ENCODE peak calls at places on chromosomes 12 and 14, in eight cellular contexts. S, N, P, I, Q, V, Z and E are unnamed samples.

GRCh38 chr12:102216086-102216691 is 18.6 kb upstream of the PMCH start:
- DNase-seq in N (no peak), V (no peak), S (peak), Q (no peak), P (no peak), I (peak), Z (no peak), E (no peak)

GRCh38 chr14:28299227-28299626 is 467.4 kb upstream of the FOXG1 start:
- DNase-seq in N (no peak), Z (no peak), P (peak), S (no peak), V (no peak), I (no peak), Q (no peak), E (no peak)

GRCh38 chr14:31950760-31951637 is 126.1 kb upstream of the ARHGAP5 start:
- DNase-seq in Z (no peak), N (no peak), S (peak), Q (no peak), P (peak), V (no peak), I (no peak), E (no peak)

GRCh38 chr12:94566345-94566744 is 84.0 kb downstream of the TMCC3 start:
- DNase-seq in P (no peak), S (no peak), V (no peak), N (no peak), Q (no peak), Z (no peak), I (no peak), E (no peak)

GRCh38 chr12:107929436-107929835 is 154.9 kb downstream of the ASCL4 start:
- DNase-seq in S (peak), P (no peak), Z (no peak), Q (no peak), N (no peak), V (no peak), I (peak), E (no peak)

GRCh38 chr12:125220404-125221273 is 155.4 kb downstream of the AACS start:
- DNase-seq in N (no peak), Q (no peak), P (no peak), S (peak), I (no peak), V (no peak), Z (no peak), E (no peak)

GRCh38 chr12:99131761-99132199 is 486.7 kb downstream of the APAF1 start:
- DNase-seq in S (peak), I (no peak), Z (no peak), Q (peak), V (no peak), P (peak), N (no peak), E (no peak)

GRCh38 chr14:85856430-85856829 is 326.5 kb downstream of the FLRT2 start:
- DNase-seq in Z (no peak), V (no peak), I (no peak), N (no peak), P (no peak), S (no peak), Q (no peak), E (no peak)

GRCh38 chr12:119296535-119296934 is 38.0 kb upstream of the CCDC60 start:
- DNase-seq in Z (no peak), Q (no peak), I (no peak), V (no peak), N (no peak), P (no peak), S (no peak), E (no peak)

GRCh38 chr14:47665337-47666134 is 9.9 kb downstream of the MDGA2 start:
- DNase-seq in N (no peak), I (no peak), S (no peak), Q (no peak), V (no peak), P (peak), Z (no peak), E (no peak)

GRCh38 chr14:64649383-64649998 is 54.7 kb upstream of the PLEKHG3 start:
- DNase-seq in P (no peak), S (peak), I (no peak), N (no peak), V (no peak), Q (no peak), Z (no peak), E (no peak)

GRCh38 chr14:104977681-104978647 is at the start of gene AHNAK2:
- DNase-seq in P (peak), N (no peak), Z (peak), V (peak), I (peak), S (peak), Q (peak), E (no peak)

GRCh38 chr14:85234626-85235025 is 295.3 kb upstream of the FLRT2 start:
- DNase-seq in N (no peak), Z (no peak), I (no peak), Q (no peak), S (no peak), P (no peak), V (no peak), E (no peak)

GRCh38 chr14:50704454-50705010 is 36.4 kb upstream of the SAV1 start:
- DNase-seq in Q (no peak), S (no peak), V (no peak), I (no peak), P (peak), N (no peak), Z (no peak), E (no peak)

GRCh38 chr14:65949711-65950516 is 536.3 kb upstream of the CCDC196 start:
- DNase-seq in Z (no peak), Q (no peak), N (no peak), V (no peak), P (peak), S (peak), I (peak), E (no peak)

GRCh38 chr12:20369164-20370000 is 1.0 kb downstream of the PDE3A start:
- DNase-seq in P (peak), S (peak), N (no peak), Z (no peak), I (no peak), Q (peak), V (no peak), E (peak)

GRCh38 chr12:92581579-92581978 is 121.2 kb upstream of the PLEKHG7 start:
- DNase-seq in I (no peak), P (no peak), N (no peak), Q (no peak), Z (no peak), S (no peak), V (no peak), E (no peak)

GRCh38 chr14:45904313-45904712 is 651.3 kb upstream of the MIS18BP1 start:
- DNase-seq in S (no peak), N (no peak), V (no peak), P (no peak), Z (no peak), Q (no peak), I (no peak), E (no peak)

GRCh38 chr12:59938190-59938962 is 342.5 kb downstream of the SLC16A7 start:
- DNase-seq in N (no peak), Z (no peak), Q (no peak), S (no peak), V (no peak), P (no peak), I (no peak), E (no peak)

GRCh38 chr14:56846970-56847928 is 37.0 kb upstream of the OTX2 start:
- DNase-seq in I (no peak), P (no peak), S (no peak), Q (no peak), Z (no peak), V (no peak), N (no peak), E (no peak)

GRCh38 chr14:36208690-36209278 is 32.3 kb upstream of the PTCSC3 start:
- DNase-seq in Z (no peak), N (no peak), Q (no peak), I (no peak), S (no peak), V (no peak), P (no peak), E (no peak)

GRCh38 chr12:27179399-27180214 is 64.5 kb upstream of the STK38L start:
- DNase-seq in P (no peak), Q (no peak), Z (no peak), S (peak), N (no peak), I (peak), V (no peak), E (no peak)

GRCh38 chr12:106274575-106275081 is 26.8 kb upstream of the CKAP4 start:
- DNase-seq in Z (no peak), N (no peak), Q (no peak), S (no peak), P (no peak), I (no peak), V (no peak), E (no peak)

GRCh38 chr14:66009104-66009503 is 477.1 kb upstream of the CCDC196 start:
- DNase-seq in P (no peak), Z (no peak), Q (no peak), I (peak), V (no peak), N (no peak), S (peak), E (no peak)

GRCh38 chr12:2552000-2552399 is 242.8 kb upstream of the FKBP4 start:
- DNase-seq in V (no peak), P (no peak), I (no peak), Q (no peak), S (no peak), N (no peak), Z (no peak), E (no peak)

GRCh38 chr12:42893802-42894201 is 304.3 kb upstream of the PRICKLE1 start:
- DNase-seq in V (no peak), S (peak), P (no peak), N (no peak), Z (no peak), I (no peak), Q (no peak), E (no peak)

GRCh38 chr12:66537866-66538265 is 141.0 kb downstream of the GRIP1 start:
- DNase-seq in N (no peak), I (no peak), V (no peak), Q (no peak), P (no peak), Z (no peak), S (no peak), E (no peak)